ENCODE peak calls at places on chromosomes 6 and 20, in four cellular contexts. E is astrocyte of the spinal cord, C is transverse colon, Y is lung. F is an unnamed sample.

GRCh38 chr6:36595168-36595818 is 1.1 kb downstream of the SRSF3 start:
- DNase-seq in E (peak), C (no peak), Y (no peak), F (peak)

GRCh38 chr20:64212750-64213149 is 42.8 kb upstream of the PCMTD2 start:
- DNase-seq in E (peak), C (no peak), Y (no peak), F (no peak)

GRCh38 chr20:33570743-33571142 is 80.8 kb downstream of the CBFA2T2 start:
- DNase-seq in E (no peak), C (no peak), Y (no peak), F (no peak)

GRCh38 chr20:58571341-58571941 is 56.2 kb upstream of the APCDD1L start:
- DNase-seq in E (no peak), C (no peak), Y (no peak), F (no peak)

GRCh38 chr6:129923520-129923919 is 62.4 kb upstream of the TMEM244 start:
- DNase-seq in E (peak), C (no peak), Y (no peak), F (no peak)

GRCh38 chr6:18400831-18401446 is 13.8 kb downstream of the RNF144B start:
- DNase-seq in E (peak), C (no peak), Y (no peak), F (no peak)

GRCh38 chr20:19275038-19275629 is 62.7 kb downstream of the SLC24A3 start:
- DNase-seq in E (no peak), C (no peak), Y (peak), F (no peak)

GRCh38 chr6:78916411-78916810 is 49.1 kb downstream of the IRAK1BP1 start:
- DNase-seq in E (no peak), C (no peak), Y (no peak), F (no peak)

GRCh38 chr20:61576372-61576771 is 324.3 kb downstream of the CDH4 start:
- DNase-seq in E (no peak), C (no peak), Y (no peak), F (no peak)

GRCh38 chr6:135410856-135411255 is 86.7 kb downstream of the AHI1 start:
- DNase-seq in E (no peak), C (no peak), Y (no peak), F (no peak)

GRCh38 chr20:17936791-17937687 is 31.6 kb downstream of the SNX5 start:
- DNase-seq in E (peak), C (peak), Y (peak), F (no peak)

GRCh38 chr6:164109770-164110140 is 695.2 kb downstream of the QKI start:
- DNase-seq in E (no peak), C (no peak), Y (no peak), F (no peak)

GRCh38 chr6:67630146-67630545 is 1004.9 kb upstream of the ADGRB3 start:
- DNase-seq in E (peak), C (no peak), Y (no peak), F (no peak)

GRCh38 chr6:134175532-134176282 is 123.3 kb upstream of the SLC2A12 start:
- DNase-seq in E (peak), C (peak), Y (peak), F (peak)

GRCh38 chr6:150029749-150030148 is 4.4 kb upstream of the RAET1L start:
- DNase-seq in E (no peak), C (no peak), Y (no peak), F (no peak)

GRCh38 chr20:43749734-43750294 is 23.0 kb upstream of the GTSF1L start:
- DNase-seq in E (peak), C (peak), Y (peak), F (peak)

GRCh38 chr6:127738423-127738822 is 161.4 kb downstream of the C6orf58 start:
- DNase-seq in E (no peak), C (no peak), Y (no peak), F (no peak)

GRCh38 chr6:111972714-111973678 is 80.9 kb upstream of the CCN6 start:
- DNase-seq in E (peak), C (peak), Y (peak), F (peak)

GRCh38 chr20:59013959-59014608 is 5.1 kb upstream of the TUBB1 start:
- DNase-seq in E (peak), C (no peak), Y (peak), F (no peak)

GRCh38 chr20:33753763-33754162 is 22.0 kb downstream of the ZNF341 start:
- DNase-seq in E (no peak), C (no peak), Y (no peak), F (no peak)

GRCh38 chr6:129345890-129346289 is 364.1 kb downstream of the ARHGAP18 start:
- DNase-seq in E (peak), C (no peak), Y (no peak), F (no peak)

GRCh38 chr6:2938632-2939083 is 32.7 kb downstream of the SERPINB6 start:
- DNase-seq in E (no peak), C (peak), Y (no peak), F (peak)

GRCh38 chr20:19986419-19986818 is 30.7 kb upstream of the NAA20 start:
- DNase-seq in E (peak), C (no peak), Y (no peak), F (no peak)

GRCh38 chr6:77290798-77291197 is 172.5 kb downstream of the HTR1B start:
- DNase-seq in E (no peak), C (no peak), Y (no peak), F (no peak)

GRCh38 chr6:33424855-33425667 is 5.2 kb downstream of the SYNGAP1 start:
- DNase-seq in E (no peak), C (no peak), Y (no peak), F (no peak)

GRCh38 chr6:16947461-16948159 is 154.2 kb upstream of the STMND1 start:
- DNase-seq in E (peak), C (no peak), Y (peak), F (no peak)

GRCh38 chr6:119319694-119320093 is 29.9 kb downstream of the MAN1A1 start:
- DNase-seq in E (no peak), C (no peak), Y (no peak), F (no peak)

GRCh38 chr6:168123165-168123911 is 44.3 kb upstream of the FRMD1 start:
- DNase-seq in E (no peak), C (no peak), Y (no peak), F (no peak)

GRCh38 chr6:101534821-101535220 is 141.3 kb downstream of the GRIK2 start:
- DNase-seq in E (no peak), C (no peak), Y (no peak), F (no peak)

GRCh38 chr6:35687658-35688604 is 784 bp downstream of the FKBP5 start:
- DNase-seq in E (peak), C (peak), Y (peak), F (peak)

GRCh38 chr20:38196592-38196991 is 31.5 kb upstream of the TGM2 start:
- DNase-seq in E (no peak), C (peak), Y (peak), F (no peak)

GRCh38 chr6:5208491-5208890 is 52.3 kb downstream of the LYRM4 start:
- DNase-seq in E (no peak), C (no peak), Y (no peak), F (no peak)

GRCh38 chr20:37194616-37195015 is 15.3 kb upstream of the MROH8 start:
- DNase-seq in E (no peak), C (no peak), Y (no peak), F (no peak)

GRCh38 chr6:4021862-4022715 is 56.8 kb downstream of the FAM217A start:
- DNase-seq in E (peak), C (no peak), Y (no peak), F (no peak)

GRCh38 chr6:44021628-44022295 is 105.5 kb downstream of the MRPL14 start:
- DNase-seq in E (no peak), C (peak), Y (no peak), F (no peak)

GRCh38 chr20:37357481-37358365 is 11.8 kb downstream of the SRC start:
- DNase-seq in E (no peak), C (no peak), Y (no peak), F (peak)

GRCh38 chr20:41499064-41499463 is 119.1 kb downstream of the CHD6 start:
- DNase-seq in E (no peak), C (no peak), Y (no peak), F (no peak)

GRCh38 chr6:112218563-112218962 is 35.8 kb downstream of the LAMA4 start:
- DNase-seq in E (peak), C (no peak), Y (peak), F (no peak)

GRCh38 chr20:37845261-37845681 is 57.7 kb upstream of the VSTM2L start:
- DNase-seq in E (no peak), C (no peak), Y (no peak), F (no peak)

GRCh38 chr20:23887856-23888255 is 8.3 kb upstream of the CST5 start:
- DNase-seq in E (no peak), C (no peak), Y (no peak), F (no peak)

GRCh38 chr20:23884136-23884770 is 4.7 kb upstream of the CST5 start:
- DNase-seq in E (no peak), C (no peak), Y (no peak), F (no peak)

GRCh38 chr20:23884771-23885162 is 5.2 kb upstream of the CST5 start:
- DNase-seq in E (no peak), C (no peak), Y (no peak), F (no peak)

GRCh38 chr20:23889775-23890187 is 10.2 kb upstream of the CST5 start:
- DNase-seq in E (peak), C (peak), Y (peak), F (no peak)
- TF ChIP-seq CTCF in E (peak), C (peak), Y (peak), F (no peak)

GRCh38 chr20:52105573-52106422 is 85.8 kb downstream of the ZFP64 start:
- DNase-seq in E (peak), C (no peak), Y (no peak), F (no peak)
- H3K4me3 ChIP-seq in E (peak), C (peak), Y (no peak), F (peak)

GRCh38 chr6:45419574-45420082 is 41.9 kb upstream of the SUPT3H start:
- DNase-seq in E (peak), C (peak), Y (peak), F (peak)
- TF ChIP-seq CTCF in E (peak), C (peak), Y (no peak), F (peak)

GRCh38 chr6:141969201-141969600 is 163.5 kb upstream of the GJE1 start:
- DNase-seq in E (peak), C (no peak), Y (no peak), F (no peak)
- H3K4me3 ChIP-seq in E (no peak), C (no peak), Y (no peak), F (no peak)

GRCh38 chr6:153015094-153015645 is 12.7 kb upstream of the MTRF1L start:
- DNase-seq in E (no peak), C (no peak), Y (no peak), F (no peak)

GRCh38 chr6:153013438-153013837 is 10.9 kb upstream of the MTRF1L start:
- DNase-seq in E (peak), C (no peak), Y (no peak), F (no peak)

GRCh38 chr6:153016846-153017245 is 14.3 kb upstream of the MTRF1L start:
- DNase-seq in E (no peak), C (no peak), Y (no peak), F (no peak)

GRCh38 chr6:153012856-153013255 is 10.3 kb upstream of the MTRF1L start:
- DNase-seq in E (no peak), C (no peak), Y (no peak), F (no peak)

GRCh38 chr6:153018355-153018754 is 15.8 kb upstream of the MTRF1L start:
- DNase-seq in E (no peak), C (no peak), Y (no peak), F (no peak)
- TF ChIP-seq CTCF in E (no peak), C (no peak), Y (no peak), F (no peak)